ENCODE peak calls at places on chromosomes 11 and 22, in five cellular contexts. G is left ventricle myocardium inferior; P is psoas muscle; B is lower lobe of right lung; V is CD4-positive, alpha-beta T cell. S is an unnamed sample.

GRCh38 chr11:35623708-35624168 is 5.5 kb downstream of the FJX1 start:
- DNase-seq in G (no peak), P (no peak), B (no peak), V (no peak), S (no peak)

GRCh38 chr11:43124272-43124920 is 187.4 kb upstream of the API5 start:
- DNase-seq in G (no peak), P (no peak), B (no peak), V (no peak), S (no peak)

GRCh38 chr11:126410649-126411048 is 55.2 kb downstream of the ST3GAL4 start:
- DNase-seq in G (peak), P (peak), B (peak), V (no peak), S (no peak)

GRCh38 chr11:65911682-65912568 is 6.9 kb downstream of the C11orf68 start:
- DNase-seq in G (peak), P (peak), B (no peak), V (no peak), S (peak)

GRCh38 chr22:27795053-27795452 is 6.5 kb downstream of the MN1 start:
- DNase-seq in G (no peak), P (no peak), B (no peak), V (no peak), S (no peak)

GRCh38 chr22:45149671-45150070 is 14.1 kb upstream of the NUP50 start:
- DNase-seq in G (no peak), P (no peak), B (no peak), V (no peak), S (no peak)

GRCh38 chr11:111299111-111300026 is 1.0 kb downstream of the POU2AF3 start:
- DNase-seq in G (peak), P (peak), B (peak), V (no peak), S (no peak)

GRCh38 chr22:48494968-48495750 is 1332.5 kb downstream of the BRD1 start:
- DNase-seq in G (no peak), P (peak), B (peak), V (no peak), S (peak)

GRCh38 chr11:62237499-62237898 is 4.5 kb upstream of the SCGB1D2 start:
- DNase-seq in G (no peak), P (no peak), B (no peak), V (no peak), S (no peak)

GRCh38 chr11:15195454-15196200 is 80.9 kb downstream of the INSC start:
- DNase-seq in G (no peak), P (no peak), B (no peak), V (no peak), S (no peak)

GRCh38 chr11:19683862-19684491 is 28.7 kb upstream of the NAV2 start:
- DNase-seq in G (no peak), P (no peak), B (no peak), V (no peak), S (no peak)

GRCh38 chr11:120339394-120339890 is 3.2 kb downstream of the ARHGEF12 start:
- DNase-seq in G (no peak), P (no peak), B (no peak), V (no peak), S (no peak)

GRCh38 chr22:32130464-32130863 is 28.6 kb downstream of the C22orf42 start:
- DNase-seq in G (no peak), P (no peak), B (no peak), V (no peak), S (no peak)

GRCh38 chr22:23127788-23128187 is 14.0 kb downstream of the RSPH14 start:
- DNase-seq in G (no peak), P (peak), B (no peak), V (no peak), S (no peak)

GRCh38 chr22:41382098-41382578 is 396 bp downstream of the TEF start:
- DNase-seq in G (peak), P (peak), B (peak), V (peak), S (peak)

GRCh38 chr11:63906585-63906984 is 10.4 kb downstream of the RCOR2 start:
- DNase-seq in G (no peak), P (no peak), B (no peak), V (peak), S (no peak)

GRCh38 chr22:42277988-42278776 is 7.7 kb upstream of the TCF20 start:
- DNase-seq in G (no peak), P (peak), B (no peak), V (no peak), S (no peak)

GRCh38 chr11:7638710-7639642 is 34.3 kb downstream of the CYB5R2 start:
- DNase-seq in G (peak), P (no peak), B (no peak), V (no peak), S (no peak)

GRCh38 chr11:6610591-6610990 is 1.4 kb downstream of the TAF10 start:
- DNase-seq in G (no peak), P (no peak), B (peak), V (no peak), S (no peak)

GRCh38 chr11:102318469-102318868 is 1.2 kb downstream of the BIRC3 start:
- DNase-seq in G (no peak), P (no peak), B (no peak), V (peak), S (no peak)

GRCh38 chr11:46520971-46521745 is 72.7 kb downstream of the AMBRA1 start:
- DNase-seq in G (no peak), P (no peak), B (no peak), V (no peak), S (no peak)

GRCh38 chr22:30754971-30755759 is 60.5 kb downstream of the OSBP2 start:
- DNase-seq in G (peak), P (peak), B (no peak), V (peak), S (peak)

GRCh38 chr11:66317322-66317765 is 500 bp upstream of the CD248 start:
- DNase-seq in G (peak), P (peak), B (no peak), V (no peak), S (no peak)

GRCh38 chr11:13247606-13248320 is 29.8 kb upstream of the BMAL1 start:
- DNase-seq in G (no peak), P (no peak), B (no peak), V (no peak), S (no peak)

GRCh38 chr11:120324932-120325810 is at the start of gene TLCD5:
- DNase-seq in G (peak), P (peak), B (peak), V (no peak), S (peak)

GRCh38 chr11:8814209-8814922 is 96.6 kb upstream of the AKIP1 start:
- DNase-seq in G (no peak), P (no peak), B (no peak), V (no peak), S (no peak)

GRCh38 chr22:40345271-40345670 is 1.0 kb upstream of the ADSL start:
- DNase-seq in G (no peak), P (peak), B (no peak), V (no peak), S (no peak)

GRCh38 chr11:43537831-43538230 is 142.7 kb upstream of the HSD17B12 start:
- DNase-seq in G (no peak), P (no peak), B (no peak), V (no peak), S (no peak)

GRCh38 chr22:28874061-28874460 is 9.3 kb upstream of the ZNRF3 start:
- DNase-seq in G (no peak), P (no peak), B (no peak), V (no peak), S (no peak)

GRCh38 chr22:28867191-28867590 is 16.2 kb upstream of the ZNRF3 start:
- DNase-seq in G (no peak), P (no peak), B (no peak), V (no peak), S (no peak)

GRCh38 chr22:28864878-28865596 is 18.3 kb upstream of the ZNRF3 start:
- DNase-seq in G (no peak), P (no peak), B (no peak), V (no peak), S (no peak)

GRCh38 chr22:28873183-28873964 is 10.0 kb upstream of the ZNRF3 start:
- DNase-seq in G (no peak), P (no peak), B (no peak), V (no peak), S (no peak)

GRCh38 chr22:28869736-28870135 is 13.6 kb upstream of the ZNRF3 start:
- DNase-seq in G (no peak), P (no peak), B (no peak), V (no peak), S (no peak)
- TF ChIP-seq CTCF in G (no peak), P (no peak), B (no peak), V (no peak), S (no peak)

DNA sequence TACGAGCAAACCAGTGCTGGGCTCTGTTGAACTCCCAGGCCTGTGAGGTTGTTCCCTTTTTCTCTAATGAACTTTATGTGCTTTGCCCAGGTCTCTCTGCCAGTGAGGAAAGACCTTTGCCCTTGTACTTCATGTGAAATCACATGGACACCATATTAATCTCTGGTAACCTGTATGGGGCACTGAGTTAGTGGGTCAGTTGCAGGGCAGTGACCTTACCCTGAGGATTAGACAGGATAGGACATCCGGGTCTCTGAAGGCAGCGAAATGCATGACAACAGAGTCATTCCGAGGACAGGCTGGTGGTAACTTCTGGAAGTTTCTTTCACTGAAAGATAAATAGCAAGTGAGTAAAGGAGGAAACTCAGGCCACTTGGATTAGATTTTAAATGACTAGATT is 93.7 kb downstream of the ZBTB16 start:
- DNase-seq in G (no peak), P (peak), B (no peak), V (no peak), S (no peak)
- H3K27ac ChIP-seq in G (peak), P (peak), B (peak), V (no peak), S (peak)

GRCh38 chr11:130817608-130817944 is 98.7 kb downstream of the SNX19 start:
- DNase-seq in G (no peak), P (no peak), B (no peak), V (no peak), S (no peak)

GRCh38 chr11:130816516-130816915 is 99.8 kb downstream of the SNX19 start:
- DNase-seq in G (no peak), P (no peak), B (no peak), V (no peak), S (no peak)

GRCh38 chr11:130815074-130815802 is 101.0 kb downstream of the SNX19 start:
- DNase-seq in G (no peak), P (no peak), B (no peak), V (no peak), S (no peak)

GRCh38 chr11:130815921-130816320 is 100.4 kb downstream of the SNX19 start:
- DNase-seq in G (no peak), P (no peak), B (no peak), V (no peak), S (no peak)

GRCh38 chr11:130816941-130817607 is 99.2 kb downstream of the SNX19 start:
- DNase-seq in G (no peak), P (peak), B (no peak), V (no peak), S (no peak)
- TF ChIP-seq CTCF in G (no peak), P (no peak), B (no peak), V (no peak), S (no peak)

GRCh38 chr11:74318241-74318932 is 6.9 kb upstream of the P4HA3 start:
- DNase-seq in G (no peak), P (no peak), B (no peak), V (no peak), S (no peak)

GRCh38 chr11:74316772-74317505 is 5.5 kb upstream of the P4HA3 start:
- DNase-seq in G (no peak), P (no peak), B (no peak), V (no peak), S (no peak)

GRCh38 chr11:74320538-74320937 is 9.1 kb upstream of the P4HA3 start:
- DNase-seq in G (no peak), P (no peak), B (no peak), V (no peak), S (no peak)

GRCh38 chr11:74321487-74322188 is 10.2 kb upstream of the P4HA3 start:
- DNase-seq in G (no peak), P (no peak), B (no peak), V (no peak), S (no peak)

DNA sequence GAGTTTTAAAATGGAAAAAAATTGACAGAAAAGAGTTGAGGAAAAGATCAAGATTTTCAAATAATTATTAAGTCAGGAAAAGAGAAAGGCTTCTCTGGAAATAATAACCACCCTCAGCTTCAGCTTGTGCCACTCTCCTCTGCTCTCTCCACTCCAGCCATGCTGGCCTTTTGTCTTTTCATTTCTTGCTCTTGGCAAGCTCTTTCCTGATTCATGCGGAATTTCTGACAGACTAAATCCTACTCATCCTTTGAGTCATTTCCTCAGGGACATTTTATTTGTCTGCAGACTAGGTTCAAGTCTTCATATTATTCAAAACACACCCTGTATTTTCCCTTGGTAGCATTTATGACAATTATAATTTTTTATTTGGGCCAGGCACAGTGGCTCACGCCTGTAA is 7.7 kb upstream of the P4HA3 start:
- DNase-seq in G (no peak), P (no peak), B (no peak), V (no peak), S (no peak)
- H3K27ac ChIP-seq in G (no peak), P (no peak), B (no peak), V (no peak), S (no peak)

DNA sequence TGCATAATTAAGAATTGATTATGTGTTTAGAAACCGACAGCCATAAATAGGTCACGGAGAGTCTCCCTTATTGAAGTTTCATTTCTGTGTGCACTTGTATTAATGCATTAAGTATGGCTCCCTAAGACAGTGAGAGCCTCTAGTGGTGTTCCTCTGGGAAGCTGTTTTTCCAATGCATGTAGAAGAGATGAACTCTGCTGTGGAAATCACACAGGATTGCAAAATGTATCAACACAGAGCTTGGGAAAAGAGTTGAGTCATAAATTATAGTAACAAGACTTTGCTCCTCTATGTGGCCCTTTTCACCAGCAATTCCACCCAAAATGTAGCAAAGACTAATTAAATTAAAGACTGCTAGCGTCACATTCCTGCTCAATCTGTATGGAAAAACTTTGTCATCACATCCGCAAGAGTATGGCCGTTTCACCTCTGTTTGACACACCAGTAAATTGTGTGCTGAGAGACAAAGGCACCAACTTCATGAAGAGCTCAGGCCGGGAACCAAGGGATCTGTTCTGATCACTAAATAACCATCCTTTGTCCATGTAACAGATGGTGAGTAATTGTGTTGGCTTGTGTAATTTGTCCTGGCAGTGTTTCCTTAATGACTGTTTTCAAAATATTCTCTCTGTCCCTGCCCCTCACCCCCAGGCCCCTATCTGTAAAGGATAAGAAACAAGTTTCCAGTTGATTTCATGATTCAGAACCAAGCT is 209.2 kb upstream of the SORL1-AS1 start:
- DNase-seq in G (no peak), P (no peak), B (no peak), V (no peak), S (no peak)
- TF ChIP-seq CTCF in G (no peak), P (no peak), B (no peak), V (no peak), S (no peak)

GRCh38 chr11:118596226-118596625 is 11.2 kb upstream of the PHLDB1 start:
- DNase-seq in G (no peak), P (no peak), B (no peak), V (no peak), S (no peak)
- H3K27ac ChIP-seq in G (peak), P (no peak), B (no peak), V (no peak), S (no peak)

GRCh38 chr11:76243648-76244285 is 37.5 kb upstream of the WNT11 start:
- DNase-seq in G (no peak), P (no peak), B (peak), V (no peak), S (no peak)
- TF ChIP-seq CTCF in G (no peak), P (no peak), B (no peak), V (no peak), S (no peak)

GRCh38 chr11:84021291-84021690 is 735.1 kb upstream of the CCDC90B start:
- DNase-seq in G (no peak), P (no peak), B (no peak), V (no peak), S (no peak)

GRCh38 chr11:84022695-84023094 is 736.5 kb upstream of the CCDC90B start:
- DNase-seq in G (no peak), P (no peak), B (no peak), V (no peak), S (no peak)

GRCh38 chr11:84019576-84020194 is 733.5 kb upstream of the CCDC90B start:
- DNase-seq in G (no peak), P (no peak), B (no peak), V (no peak), S (no peak)

DNA sequence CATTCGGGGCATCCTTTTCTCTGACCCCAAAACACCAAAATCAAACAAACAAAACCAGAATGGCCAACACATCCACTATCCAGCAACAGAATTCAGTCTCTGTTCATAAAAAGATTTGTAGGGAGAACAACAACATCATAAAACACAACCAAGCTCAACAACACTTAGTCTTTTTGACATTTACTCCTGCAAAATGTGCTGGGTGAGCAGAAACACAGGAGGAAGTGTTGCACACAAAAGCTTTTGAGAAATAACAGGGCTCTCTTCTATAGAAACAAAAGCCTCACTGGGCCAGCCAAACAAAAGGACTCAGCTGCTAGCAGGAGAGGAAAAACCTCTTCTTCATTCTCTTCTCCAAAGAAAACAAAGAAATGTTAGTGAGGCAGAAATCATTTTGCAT is 736.1 kb upstream of the CCDC90B start:
- DNase-seq in G (no peak), P (no peak), B (no peak), V (no peak), S (no peak)
- H3K27ac ChIP-seq in G (no peak), P (no peak), B (no peak), V (no peak), S (no peak)